ENCODE peak calls at places on chromosomes 11 and 22, in four cellular contexts. One of them, this sample, is unnamed.

GRCh38 chr11:117915219-117915618 is 14.0 kb downstream of the TMPRSS13 start:
- DNase-seq in H1: no peak
- DNase-seq in HCT116: no peak
- DNase-seq in SK-N-SH: no peak
- DNase-seq in this sample: no peak

GRCh38 chr11:120814531-120815259 is 209.2 kb upstream of the TBCEL start:
- DNase-seq in H1: no peak
- DNase-seq in HCT116: no peak
- DNase-seq in SK-N-SH: no peak
- DNase-seq in this sample: no peak

GRCh38 chr22:19524170-19525115 is at the start of gene CLDN5:
- DNase-seq in H1: no peak
- DNase-seq in HCT116: no peak
- DNase-seq in SK-N-SH: peak
- DNase-seq in this sample: peak

GRCh38 chr11:86629070-86629706 is 43.2 kb downstream of the ME3 start:
- DNase-seq in H1: no peak
- DNase-seq in HCT116: no peak
- DNase-seq in SK-N-SH: no peak
- DNase-seq in this sample: no peak

GRCh38 chr11:93169143-93169542 is 28.6 kb downstream of the SLC36A4 start:
- DNase-seq in H1: no peak
- DNase-seq in HCT116: no peak
- DNase-seq in SK-N-SH: no peak
- DNase-seq in this sample: no peak

GRCh38 chr11:13859986-13860385 is 102.5 kb upstream of the SPON1 start:
- DNase-seq in H1: no peak
- DNase-seq in HCT116: no peak
- DNase-seq in SK-N-SH: no peak
- DNase-seq in this sample: no peak

GRCh38 chr11:34052608-34053160 is 1.2 kb downstream of the CAPRIN1 start:
- DNase-seq in H1: no peak
- DNase-seq in HCT116: no peak
- DNase-seq in SK-N-SH: peak
- DNase-seq in this sample: peak

GRCh38 chr22:46464701-46465347 is 72.6 kb downstream of the CELSR1 start:
- DNase-seq in H1: no peak
- DNase-seq in HCT116: no peak
- DNase-seq in SK-N-SH: no peak
- DNase-seq in this sample: no peak

GRCh38 chr22:28911777-28912669 is 28.7 kb downstream of the ZNRF3 start:
- DNase-seq in H1: no peak
- DNase-seq in HCT116: no peak
- DNase-seq in SK-N-SH: no peak
- DNase-seq in this sample: no peak

GRCh38 chr22:28816994-28817530 is 16.7 kb upstream of the XBP1 start:
- DNase-seq in H1: no peak
- DNase-seq in HCT116: no peak
- DNase-seq in SK-N-SH: no peak
- DNase-seq in this sample: no peak

GRCh38 chr11:126732981-126733380 is 267.6 kb downstream of the KIRREL3 start:
- DNase-seq in H1: no peak
- DNase-seq in HCT116: no peak
- DNase-seq in SK-N-SH: no peak
- DNase-seq in this sample: no peak

GRCh38 chr11:125342281-125342980 is 153.6 kb downstream of the FEZ1 start:
- DNase-seq in H1: no peak
- DNase-seq in HCT116: no peak
- DNase-seq in SK-N-SH: no peak
- DNase-seq in this sample: no peak

GRCh38 chr11:38598413-38598812 is 2000.4 kb upstream of the RAG2 start:
- DNase-seq in H1: no peak
- DNase-seq in HCT116: no peak
- DNase-seq in SK-N-SH: no peak
- DNase-seq in this sample: no peak

GRCh38 chr11:77377734-77378133 is 76.2 kb upstream of the GDPD4 start:
- DNase-seq in H1: no peak
- DNase-seq in HCT116: no peak
- DNase-seq in SK-N-SH: no peak
- DNase-seq in this sample: no peak

GRCh38 chr11:15937601-15938361 is 418.6 kb downstream of the SOX6 start:
- DNase-seq in H1: no peak
- DNase-seq in HCT116: no peak
- DNase-seq in SK-N-SH: no peak
- DNase-seq in this sample: no peak

GRCh38 chr22:23180893-23181762 is 819 bp downstream of the BCR start:
- DNase-seq in H1: no peak
- DNase-seq in HCT116: no peak
- DNase-seq in SK-N-SH: peak
- DNase-seq in this sample: peak

GRCh38 chr22:41893591-41894375 is 21.1 kb downstream of the SHISA8 start:
- DNase-seq in H1: no peak
- DNase-seq in HCT116: no peak
- DNase-seq in SK-N-SH: no peak
- DNase-seq in this sample: no peak

GRCh38 chr11:10457901-10458300 is 2.8 kb downstream of the AMPD3 start:
- DNase-seq in H1: no peak
- DNase-seq in HCT116: no peak
- DNase-seq in SK-N-SH: no peak
- DNase-seq in this sample: no peak
- H3K9ac ChIP-seq in H1: no peak
- H3K9ac ChIP-seq in HCT116: no peak
- H3K9ac ChIP-seq in SK-N-SH: no peak
- H3K9ac ChIP-seq in this sample: peak

DNA sequence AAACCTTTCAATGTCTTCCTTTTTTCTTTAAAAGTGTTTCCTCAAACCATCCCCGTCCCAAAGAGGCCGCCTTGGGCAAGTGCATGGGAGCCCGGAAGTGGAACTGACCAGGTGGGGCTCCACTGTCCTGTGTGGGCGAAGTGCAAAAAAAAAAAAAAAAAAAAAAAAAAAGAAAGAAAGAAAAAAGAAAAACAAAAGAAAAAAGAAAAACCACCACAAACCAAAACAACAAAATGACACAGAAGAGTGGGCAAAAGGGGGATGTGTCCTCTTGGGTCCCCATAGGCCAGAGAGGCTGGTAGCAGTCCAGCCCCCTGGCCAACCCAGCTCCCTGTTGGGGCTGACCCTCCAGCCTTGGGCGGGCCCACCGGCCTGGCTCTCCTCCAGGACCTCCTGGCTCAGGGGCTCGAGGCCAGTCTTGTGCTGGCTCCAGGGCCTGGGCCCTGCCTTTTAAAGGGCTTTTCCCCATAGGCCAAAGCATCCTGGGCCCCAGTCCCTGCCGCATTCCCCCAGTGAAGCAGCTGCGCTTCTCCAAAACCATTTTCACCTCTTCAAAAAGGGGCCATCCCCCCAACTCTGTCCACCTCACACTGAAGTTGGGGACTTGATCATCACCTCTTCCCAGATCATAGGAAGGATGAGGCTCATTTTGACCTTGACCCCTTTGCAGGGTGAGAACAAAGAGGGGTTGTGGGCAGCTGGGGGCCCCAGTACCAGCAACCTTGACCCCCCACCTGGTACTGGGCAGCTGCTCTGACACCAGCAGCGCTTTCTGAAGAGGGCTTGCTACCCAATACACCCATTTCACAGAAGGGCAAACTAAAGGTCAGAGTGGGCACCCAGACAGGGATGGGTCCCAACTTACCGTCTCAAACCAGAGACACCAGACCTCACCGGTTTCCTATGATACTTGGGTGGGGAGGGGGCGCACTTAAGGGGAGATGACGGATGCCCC is 9.4 kb downstream of the CBX6 start:
- DNase-seq in H1: no peak
- DNase-seq in HCT116: no peak
- DNase-seq in SK-N-SH: peak
- DNase-seq in this sample: no peak
- TF ChIP-seq YY1 in H1: no peak
- TF ChIP-seq YY1 in HCT116: no peak
- TF ChIP-seq YY1 in SK-N-SH: no peak
- TF ChIP-seq YY1 in this sample: no peak

GRCh38 chr22:40213478-40213877 is 35.8 kb downstream of the TNRC6B start:
- DNase-seq in H1: no peak
- DNase-seq in HCT116: no peak
- DNase-seq in SK-N-SH: peak
- DNase-seq in this sample: no peak

GRCh38 chr22:40209945-40210485 is 32.3 kb downstream of the TNRC6B start:
- DNase-seq in H1: no peak
- DNase-seq in HCT116: no peak
- DNase-seq in SK-N-SH: no peak
- DNase-seq in this sample: no peak

GRCh38 chr22:40210814-40211213 is 33.1 kb downstream of the TNRC6B start:
- DNase-seq in H1: no peak
- DNase-seq in HCT116: no peak
- DNase-seq in SK-N-SH: no peak
- DNase-seq in this sample: no peak

GRCh38 chr22:40211481-40212052 is 33.8 kb downstream of the TNRC6B start:
- DNase-seq in H1: no peak
- DNase-seq in HCT116: no peak
- DNase-seq in SK-N-SH: no peak
- DNase-seq in this sample: no peak

DNA sequence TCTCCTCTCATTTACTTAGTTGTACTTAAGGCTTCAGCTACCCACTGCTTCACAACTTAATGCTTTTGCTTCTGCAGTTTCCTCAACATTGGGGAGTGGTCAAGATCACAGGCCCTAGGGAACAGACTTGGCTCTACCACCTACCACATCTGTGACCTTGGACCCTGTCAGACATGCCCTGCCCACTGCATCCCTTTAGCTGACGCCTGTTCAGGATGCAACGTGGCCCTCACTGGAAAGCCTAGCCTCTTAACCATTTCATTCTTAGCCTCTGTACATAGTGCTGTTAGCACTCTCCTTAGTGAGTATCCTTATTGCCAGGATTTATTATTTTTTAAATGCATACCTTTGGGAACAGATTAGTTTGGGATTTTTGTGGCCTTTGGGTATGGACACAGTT is 34.4 kb downstream of the TNRC6B start:
- DNase-seq in H1: no peak
- DNase-seq in HCT116: no peak
- DNase-seq in SK-N-SH: no peak
- DNase-seq in this sample: no peak
- H3K9ac ChIP-seq in H1: no peak
- H3K9ac ChIP-seq in HCT116: no peak
- H3K9ac ChIP-seq in SK-N-SH: no peak
- H3K9ac ChIP-seq in this sample: no peak

GRCh38 chr11:128587415-128587814 is at the start of gene ETS1:
- DNase-seq in H1: no peak
- DNase-seq in HCT116: no peak
- DNase-seq in SK-N-SH: no peak
- DNase-seq in this sample: no peak
- TF ChIP-seq YY1 in H1: peak
- TF ChIP-seq YY1 in HCT116: no peak
- TF ChIP-seq YY1 in SK-N-SH: no peak
- TF ChIP-seq YY1 in this sample: no peak

GRCh38 chr22:35621446-35621845 is 4.3 kb upstream of the MB start:
- DNase-seq in H1: no peak
- DNase-seq in HCT116: no peak
- DNase-seq in SK-N-SH: no peak
- DNase-seq in this sample: no peak
- H3K9ac ChIP-seq in H1: no peak
- H3K9ac ChIP-seq in HCT116: no peak
- H3K9ac ChIP-seq in SK-N-SH: no peak
- H3K9ac ChIP-seq in this sample: no peak

DNA sequence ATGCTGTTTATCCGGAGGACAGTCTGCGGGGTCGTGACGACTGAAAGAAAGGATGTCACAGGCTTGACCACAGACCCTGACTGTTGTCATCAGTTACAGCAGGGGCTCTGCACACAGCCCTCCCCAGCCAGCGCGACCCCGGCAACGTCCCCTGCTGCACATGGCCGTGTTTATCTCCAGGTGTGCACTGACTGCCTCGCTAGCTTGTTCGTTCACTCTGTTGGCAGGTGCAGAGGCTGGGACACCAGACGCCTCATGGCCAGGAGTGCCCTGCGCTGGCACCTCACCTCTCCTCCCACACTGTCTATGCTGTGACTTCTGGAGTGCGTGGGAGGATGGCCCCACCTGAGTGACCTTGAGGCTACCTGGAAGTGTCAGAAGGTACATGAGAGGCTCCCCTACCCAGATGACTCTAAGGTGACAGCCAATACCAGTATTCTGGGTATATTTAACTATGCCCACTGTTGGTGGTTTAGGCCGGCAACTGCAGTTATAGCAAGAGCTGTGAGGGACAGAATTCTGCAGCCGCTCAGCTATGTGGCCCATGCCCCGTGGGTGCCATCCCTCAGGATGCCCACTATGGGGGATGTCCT is 12.2 kb downstream of the MRPL21 start:
- DNase-seq in H1: no peak
- DNase-seq in HCT116: no peak
- DNase-seq in SK-N-SH: no peak
- DNase-seq in this sample: no peak
- TF ChIP-seq YY1 in H1: no peak
- TF ChIP-seq YY1 in HCT116: no peak
- TF ChIP-seq YY1 in SK-N-SH: no peak
- TF ChIP-seq YY1 in this sample: no peak

DNA sequence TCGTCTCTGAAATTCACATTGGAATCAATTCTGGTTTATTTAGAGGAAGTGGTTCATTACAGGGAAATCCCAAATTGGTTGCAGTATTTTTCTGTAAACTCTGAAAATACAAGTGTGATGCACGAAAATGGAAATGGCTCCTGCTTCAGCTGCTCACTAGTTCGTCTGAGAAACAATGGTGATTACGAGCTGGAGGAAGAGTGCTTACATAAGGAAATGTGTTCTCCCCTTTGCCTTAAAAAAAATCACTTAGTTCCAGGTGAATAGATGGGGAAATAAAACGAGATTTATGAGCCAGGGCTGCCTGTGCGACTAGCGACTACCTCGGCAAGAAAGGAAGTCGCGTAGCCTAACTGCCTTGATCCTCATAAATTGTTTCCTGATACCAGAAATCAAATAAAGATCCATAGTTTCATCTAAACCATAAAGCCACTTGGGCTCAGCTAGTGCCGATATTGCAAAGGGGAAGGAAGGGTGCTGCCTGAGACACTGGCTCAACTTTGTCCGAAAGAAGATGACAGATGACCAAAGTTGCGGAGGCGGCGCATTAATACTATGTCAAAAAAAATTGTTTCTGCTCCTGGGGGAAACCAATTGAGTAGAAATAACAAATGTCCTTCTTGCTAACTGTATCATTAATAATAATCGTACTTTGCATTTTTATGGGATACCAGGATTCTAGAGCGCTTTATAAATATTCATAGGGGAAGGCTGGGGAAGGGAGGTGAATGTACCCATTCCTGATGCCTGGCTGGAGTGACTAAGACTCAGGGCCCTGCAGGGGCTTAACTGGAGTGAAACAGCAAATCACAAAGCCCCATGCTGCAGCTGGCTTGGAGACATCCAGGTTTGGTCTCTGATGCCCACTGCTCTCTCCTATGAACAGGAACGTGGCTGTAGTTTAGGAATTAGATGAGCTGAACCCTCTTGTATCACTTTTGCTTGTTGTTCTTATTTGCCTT is 185.7 kb downstream of the BLID start:
- DNase-seq in H1: no peak
- DNase-seq in HCT116: no peak
- DNase-seq in SK-N-SH: no peak
- DNase-seq in this sample: no peak
- H3K9ac ChIP-seq in H1: no peak
- H3K9ac ChIP-seq in HCT116: no peak
- H3K9ac ChIP-seq in SK-N-SH: peak
- H3K9ac ChIP-seq in this sample: no peak

GRCh38 chr11:109508185-109508584 is 86.2 kb downstream of the C11orf87 start:
- DNase-seq in H1: no peak
- DNase-seq in HCT116: no peak
- DNase-seq in SK-N-SH: peak
- DNase-seq in this sample: no peak
- TF ChIP-seq YY1 in H1: no peak
- TF ChIP-seq YY1 in HCT116: no peak
- TF ChIP-seq YY1 in SK-N-SH: no peak
- TF ChIP-seq YY1 in this sample: no peak